ENCODE peak calls at places on chromosome 3, in seven cellular contexts. One of them, this sample, is unnamed.

GRCh38 chr3:30527720-30528119 is 78.7 kb upstream of the TGFBR2 start:
- DNase-seq in IMR-90: no peak
- DNase-seq in H1: no peak
- DNase-seq in HepG2: no peak
- DNase-seq in K562: no peak
- DNase-seq in A549: no peak
- DNase-seq in HCT116: no peak
- DNase-seq in this sample: no peak

GRCh38 chr3:51391566-51392300 is 648 bp downstream of the RBM15B start:
- DNase-seq in IMR-90: peak
- DNase-seq in H1: no peak
- DNase-seq in HepG2: no peak
- DNase-seq in K562: peak
- DNase-seq in A549: no peak
- DNase-seq in HCT116: no peak
- DNase-seq in this sample: no peak

GRCh38 chr3:7272203-7272602 is 411.3 kb downstream of the GRM7 start:
- DNase-seq in IMR-90: no peak
- DNase-seq in H1: no peak
- DNase-seq in HepG2: no peak
- DNase-seq in K562: no peak
- DNase-seq in A549: no peak
- DNase-seq in HCT116: no peak
- DNase-seq in this sample: no peak

GRCh38 chr3:142523921-142524566 is 54.5 kb downstream of the ATR start:
- DNase-seq in IMR-90: peak
- DNase-seq in H1: no peak
- DNase-seq in HepG2: no peak
- DNase-seq in K562: no peak
- DNase-seq in A549: no peak
- DNase-seq in HCT116: no peak
- DNase-seq in this sample: no peak

GRCh38 chr3:195352895-195353488 is 82.0 kb upstream of the XXYLT1 start:
- DNase-seq in IMR-90: peak
- DNase-seq in H1: no peak
- DNase-seq in HepG2: peak
- DNase-seq in K562: no peak
- DNase-seq in A549: no peak
- DNase-seq in HCT116: peak
- DNase-seq in this sample: no peak

GRCh38 chr3:172467170-172467824 is 19.0 kb upstream of the GHSR start:
- DNase-seq in IMR-90: peak
- DNase-seq in H1: no peak
- DNase-seq in HepG2: no peak
- DNase-seq in K562: peak
- DNase-seq in A549: peak
- DNase-seq in HCT116: peak
- DNase-seq in this sample: no peak

GRCh38 chr3:158419820-158420653 is 151.0 kb upstream of the MLF1 start:
- DNase-seq in IMR-90: no peak
- DNase-seq in H1: no peak
- DNase-seq in HepG2: no peak
- DNase-seq in K562: no peak
- DNase-seq in A549: no peak
- DNase-seq in HCT116: no peak
- DNase-seq in this sample: peak

GRCh38 chr3:10447527-10448260 is 57.7 kb downstream of the ATP2B2 start:
- DNase-seq in IMR-90: no peak
- DNase-seq in H1: no peak
- DNase-seq in HepG2: no peak
- DNase-seq in K562: no peak
- DNase-seq in A549: no peak
- DNase-seq in HCT116: no peak
- DNase-seq in this sample: no peak

GRCh38 chr3:16239776-16240175 is 25.0 kb downstream of the DPH3 start:
- DNase-seq in IMR-90: peak
- DNase-seq in H1: no peak
- DNase-seq in HepG2: no peak
- DNase-seq in K562: no peak
- DNase-seq in A549: no peak
- DNase-seq in HCT116: no peak
- DNase-seq in this sample: no peak

GRCh38 chr3:187367561-187368103 is 553 bp upstream of the RTP4 start:
- DNase-seq in IMR-90: no peak
- DNase-seq in H1: no peak
- DNase-seq in HepG2: no peak
- DNase-seq in K562: no peak
- DNase-seq in A549: no peak
- DNase-seq in HCT116: no peak
- DNase-seq in this sample: no peak

GRCh38 chr3:187370051-187370450 is 1.9 kb downstream of the RTP4 start:
- DNase-seq in IMR-90: no peak
- DNase-seq in H1: no peak
- DNase-seq in HepG2: no peak
- DNase-seq in K562: no peak
- DNase-seq in A549: no peak
- DNase-seq in HCT116: no peak
- DNase-seq in this sample: no peak

GRCh38 chr3:187368251-187368733 is at the start of gene RTP4:
- DNase-seq in IMR-90: peak
- DNase-seq in H1: no peak
- DNase-seq in HepG2: peak
- DNase-seq in K562: no peak
- DNase-seq in A549: no peak
- DNase-seq in HCT116: no peak
- DNase-seq in this sample: peak

DNA sequence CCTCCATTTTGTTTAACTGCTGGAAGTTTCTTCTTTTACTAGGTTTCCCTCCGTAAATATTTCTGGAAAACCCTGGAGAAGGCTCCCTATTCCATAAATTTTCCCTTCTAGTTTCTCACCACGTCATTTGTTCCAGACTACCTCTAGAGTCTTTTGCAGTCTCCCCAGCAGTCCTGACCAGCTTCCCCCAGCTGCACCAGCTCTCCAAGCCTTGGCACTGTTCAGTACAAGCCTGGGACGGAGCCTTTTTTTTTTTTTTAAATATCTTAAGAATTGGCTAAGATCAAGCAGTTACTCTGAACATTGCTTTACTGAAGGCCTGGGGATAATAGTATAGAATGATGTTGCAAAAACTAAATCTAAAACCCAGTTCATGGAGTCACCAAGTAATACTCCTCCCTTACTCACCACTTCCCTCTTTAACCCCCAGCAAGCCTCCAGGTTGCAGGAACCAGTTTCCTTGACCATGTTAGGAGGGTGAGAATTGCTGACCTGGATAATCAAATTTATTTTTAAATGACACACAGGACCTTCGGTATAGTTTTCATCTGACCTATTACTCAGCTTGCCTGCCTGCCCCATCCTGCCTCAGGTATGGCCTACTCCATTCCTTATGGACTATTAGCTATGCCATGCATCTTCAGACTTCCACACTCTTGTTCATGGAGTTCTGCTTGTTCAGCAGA is 723 bp downstream of the RTP4 start:
- DNase-seq in IMR-90: no peak
- DNase-seq in H1: no peak
- DNase-seq in HepG2: no peak
- DNase-seq in K562: no peak
- DNase-seq in A549: no peak
- DNase-seq in HCT116: no peak
- DNase-seq in this sample: no peak
- TF ChIP-seq POLR2A in IMR-90: no peak
- TF ChIP-seq POLR2A in H1: no peak
- TF ChIP-seq POLR2A in HepG2: no peak
- TF ChIP-seq POLR2A in K562: no peak
- TF ChIP-seq POLR2A in A549: no peak
- TF ChIP-seq POLR2A in HCT116: no peak
- TF ChIP-seq POLR2A in this sample: no peak

GRCh38 chr3:46202476-46202875 is 5.6 kb downstream of the CCR1 start:
- DNase-seq in IMR-90: no peak
- DNase-seq in H1: no peak
- DNase-seq in HepG2: no peak
- DNase-seq in K562: no peak
- DNase-seq in A549: no peak
- DNase-seq in HCT116: no peak
- DNase-seq in this sample: no peak
- TF ChIP-seq RAD21 in IMR-90: no peak
- TF ChIP-seq RAD21 in H1: no peak
- TF ChIP-seq RAD21 in HepG2: no peak
- TF ChIP-seq RAD21 in K562: no peak
- TF ChIP-seq RAD21 in A549: no peak
- TF ChIP-seq RAD21 in HCT116: no peak
- TF ChIP-seq RAD21 in this sample: no peak

GRCh38 chr3:112459750-112460149 is 39.5 kb downstream of the BTLA start:
- DNase-seq in IMR-90: no peak
- DNase-seq in H1: no peak
- DNase-seq in HepG2: no peak
- DNase-seq in K562: no peak
- DNase-seq in A549: no peak
- DNase-seq in HCT116: no peak
- DNase-seq in this sample: peak
- TF ChIP-seq POLR2A in IMR-90: no peak
- TF ChIP-seq POLR2A in H1: no peak
- TF ChIP-seq POLR2A in HepG2: no peak
- TF ChIP-seq POLR2A in K562: no peak
- TF ChIP-seq POLR2A in A549: no peak
- TF ChIP-seq POLR2A in HCT116: no peak
- TF ChIP-seq POLR2A in this sample: peak

GRCh38 chr3:138009476-138010272 is at the start of gene CLDN18:
- DNase-seq in IMR-90: no peak
- DNase-seq in H1: no peak
- DNase-seq in HepG2: no peak
- DNase-seq in K562: no peak
- DNase-seq in A549: no peak
- DNase-seq in HCT116: no peak
- DNase-seq in this sample: no peak

GRCh38 chr3:138012526-138012925 is 2.6 kb downstream of the CLDN18 start:
- DNase-seq in IMR-90: no peak
- DNase-seq in H1: no peak
- DNase-seq in HepG2: no peak
- DNase-seq in K562: no peak
- DNase-seq in A549: no peak
- DNase-seq in HCT116: no peak
- DNase-seq in this sample: no peak

GRCh38 chr3:138011722-138012121 is 1.8 kb downstream of the CLDN18 start:
- DNase-seq in IMR-90: no peak
- DNase-seq in H1: no peak
- DNase-seq in HepG2: no peak
- DNase-seq in K562: no peak
- DNase-seq in A549: no peak
- DNase-seq in HCT116: no peak
- DNase-seq in this sample: no peak

GRCh38 chr3:138007898-138008297 is 2.1 kb upstream of the CLDN18 start:
- DNase-seq in IMR-90: no peak
- DNase-seq in H1: no peak
- DNase-seq in HepG2: no peak
- DNase-seq in K562: no peak
- DNase-seq in A549: no peak
- DNase-seq in HCT116: no peak
- DNase-seq in this sample: no peak

DNA sequence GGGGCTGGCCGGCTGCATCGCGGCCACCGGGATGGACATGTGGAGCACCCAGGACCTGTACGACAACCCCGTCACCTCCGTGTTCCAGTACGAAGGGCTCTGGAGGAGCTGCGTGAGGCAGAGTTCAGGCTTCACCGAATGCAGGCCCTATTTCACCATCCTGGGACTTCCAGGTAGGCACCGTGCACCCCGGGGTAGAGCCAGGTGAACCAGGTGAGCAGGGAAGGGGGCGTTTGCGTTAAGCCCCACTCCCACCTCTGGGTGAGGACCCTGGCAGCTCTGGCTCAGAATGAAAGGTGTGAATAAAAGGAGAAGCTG is 267 bp downstream of the CLDN18 start:
- DNase-seq in IMR-90: no peak
- DNase-seq in H1: no peak
- DNase-seq in HepG2: no peak
- DNase-seq in K562: no peak
- DNase-seq in A549: no peak
- DNase-seq in HCT116: no peak
- DNase-seq in this sample: no peak
- TF ChIP-seq RAD21 in IMR-90: no peak
- TF ChIP-seq RAD21 in H1: no peak
- TF ChIP-seq RAD21 in HepG2: no peak
- TF ChIP-seq RAD21 in K562: no peak
- TF ChIP-seq RAD21 in A549: no peak
- TF ChIP-seq RAD21 in HCT116: no peak
- TF ChIP-seq RAD21 in this sample: no peak

DNA sequence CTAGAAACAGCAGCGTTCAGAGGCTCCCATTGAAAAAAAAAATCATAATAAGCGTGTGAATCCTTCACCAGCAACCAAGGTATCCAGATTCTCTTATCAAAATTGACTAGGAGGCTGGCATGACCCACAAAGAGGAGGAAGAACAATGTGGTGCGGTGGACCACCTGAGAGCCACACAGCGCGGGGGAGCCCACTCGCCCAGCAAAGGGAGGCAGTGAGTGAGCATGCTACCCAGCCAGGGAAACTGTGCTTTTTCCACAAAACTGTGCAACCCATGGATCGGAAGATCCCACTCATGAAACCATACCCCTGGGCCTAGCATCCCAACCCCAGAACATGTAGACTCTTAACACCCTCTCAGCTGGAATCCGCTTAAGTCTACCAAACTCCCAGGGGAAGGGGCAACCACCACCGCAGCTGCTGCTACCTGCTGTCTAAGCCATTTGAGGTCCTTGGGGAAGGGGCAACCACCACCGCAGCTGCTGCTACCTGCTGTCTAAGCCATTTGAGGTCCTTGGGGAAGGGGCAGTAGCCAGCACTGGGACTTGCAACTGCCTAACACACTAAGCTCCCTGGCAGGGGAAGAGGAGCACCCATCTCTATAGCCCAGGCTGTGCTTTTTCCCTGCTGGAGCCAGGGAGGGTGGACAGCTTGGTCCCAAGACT is 102.8 kb upstream of the CLDN18 start:
- DNase-seq in IMR-90: no peak
- DNase-seq in H1: no peak
- DNase-seq in HepG2: no peak
- DNase-seq in K562: no peak
- DNase-seq in A549: no peak
- DNase-seq in HCT116: no peak
- DNase-seq in this sample: no peak
- TF ChIP-seq POLR2A in IMR-90: no peak
- TF ChIP-seq POLR2A in H1: no peak
- TF ChIP-seq POLR2A in HepG2: no peak
- TF ChIP-seq POLR2A in K562: no peak
- TF ChIP-seq POLR2A in A549: no peak
- TF ChIP-seq POLR2A in HCT116: no peak
- TF ChIP-seq POLR2A in this sample: no peak

GRCh38 chr3:129892486-129892856 is 1.0 kb downstream of the TMCC1 start:
- DNase-seq in IMR-90: no peak
- DNase-seq in H1: no peak
- DNase-seq in HepG2: no peak
- DNase-seq in K562: no peak
- DNase-seq in A549: no peak
- DNase-seq in HCT116: no peak
- DNase-seq in this sample: no peak
- TF ChIP-seq RAD21 in IMR-90: no peak
- TF ChIP-seq RAD21 in H1: no peak
- TF ChIP-seq RAD21 in HepG2: no peak
- TF ChIP-seq RAD21 in K562: no peak
- TF ChIP-seq RAD21 in A549: no peak
- TF ChIP-seq RAD21 in HCT116: no peak
- TF ChIP-seq RAD21 in this sample: no peak

This sample was measured in GM12878.